ENCODE peak calls at places on chromosomes 2 and 18, in six cellular contexts. Y is heart right ventricle, I is thoracic aorta, F is stomach, E is spleen, G is lower lobe of right lung. O is an unnamed sample.

GRCh38 chr2:15357186-15357585 is 203.9 kb downstream of the NBAS start:
- DNase-seq in Y (no peak), I (no peak), F (no peak), E (no peak), G (no peak), O (no peak)

GRCh38 chr2:212032032-212032431 is 506.6 kb downstream of the ERBB4 start:
- DNase-seq in Y (no peak), I (no peak), F (no peak), E (no peak), G (no peak), O (no peak)

GRCh38 chr2:210230518-210230917 is 5.3 kb upstream of the ACADL start:
- DNase-seq in Y (no peak), I (no peak), F (no peak), E (no peak), G (no peak), O (no peak)

GRCh38 chr2:28276807-28277206 is 115.9 kb upstream of the FOSL2 start:
- DNase-seq in Y (peak; percentile 11), I (no peak), F (no peak), E (no peak), G (no peak), O (no peak)

GRCh38 chr2:3399829-3400228 is 20.3 kb downstream of the TRAPPC12 start:
- DNase-seq in Y (peak; percentile 71), I (no peak), F (no peak), E (no peak), G (no peak), O (no peak)

GRCh38 chr2:214830794-214831346 is 21.4 kb upstream of the BARD1 start:
- DNase-seq in Y (no peak), I (no peak), F (no peak), E (no peak), G (no peak), O (no peak)

GRCh38 chr18:2955966-2956521 is 56.9 kb downstream of the LPIN2 start:
- DNase-seq in Y (no peak), I (no peak), F (no peak), E (no peak), G (no peak), O (no peak)

GRCh38 chr2:211454684-211455083 is 898.3 kb downstream of the CPS1 start:
- DNase-seq in Y (no peak), I (no peak), F (no peak), E (no peak), G (no peak), O (no peak)

GRCh38 chr2:206558492-206558891 is 83.8 kb upstream of the FAM237A start:
- DNase-seq in Y (no peak), I (no peak), F (no peak), E (no peak), G (no peak), O (no peak)

GRCh38 chr2:71801969-71802368 is 345.7 kb downstream of the CYP26B1 start:
- DNase-seq in Y (peak; percentile 68), I (no peak), F (no peak), E (no peak), G (no peak), O (no peak)

GRCh38 chr2:35526741-35527140 is 828.8 kb upstream of the CRIM1 start:
- DNase-seq in Y (no peak), I (no peak), F (no peak), E (no peak), G (no peak), O (no peak)

GRCh38 chr2:159030674-159031380 is 62.4 kb downstream of the TANC1 start:
- DNase-seq in Y (peak; percentile 76), I (no peak), F (peak; percentile 40), E (no peak), G (no peak), O (no peak)

DNA sequence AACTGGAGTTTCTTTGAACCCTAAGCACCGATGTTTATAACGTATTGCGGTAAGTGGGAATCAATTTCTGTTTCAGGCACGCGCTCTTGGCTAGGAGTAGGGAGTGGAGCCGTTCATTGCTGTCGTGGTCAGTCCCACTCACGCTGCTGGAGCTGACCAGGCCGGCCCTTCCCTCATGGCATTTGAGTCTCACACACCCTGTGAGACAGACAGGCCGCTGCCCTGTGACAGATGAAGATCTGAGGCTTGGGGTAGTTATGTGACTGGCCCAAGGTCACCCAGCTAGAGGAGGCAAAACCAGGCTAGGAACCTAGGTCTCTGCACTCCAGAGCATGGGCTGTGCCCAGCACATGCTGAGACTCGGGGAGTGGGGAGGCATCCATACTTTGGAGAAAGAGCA is 2.9 kb upstream of the CIDEA start:
- DNase-seq in Y (no peak), I (no peak), F (no peak), E (peak; percentile 54), G (no peak), O (no peak)
- H3K27me3 ChIP-seq in Y (peaks cover 53% of the 10 kb centered on the region), I (no peaks in the 10 kb centered on the region), F (peaks cover 7% of the 10 kb centered on the region), E (peaks cover 46% of the 10 kb centered on the region), G (peaks cover 61% of the 10 kb centered on the region), O (peaks cover 8% of the 10 kb centered on the region)

GRCh38 chr2:9573840-9574239 is 18.2 kb upstream of the ADAM17 start:
- DNase-seq in Y (no peak), I (no peak), F (no peak), E (no peak), G (no peak), O (no peak)

GRCh38 chr2:9565436-9566153 is 10.0 kb upstream of the ADAM17 start:
- DNase-seq in Y (peak; percentile 84), I (peak; percentile 91), F (peak; percentile 80), E (no peak), G (no peak), O (no peak)

GRCh38 chr2:9574314-9574713 is 18.7 kb upstream of the ADAM17 start:
- DNase-seq in Y (no peak), I (no peak), F (no peak), E (no peak), G (no peak), O (no peak)

GRCh38 chr2:9573013-9573708 is 17.5 kb upstream of the ADAM17 start:
- DNase-seq in Y (no peak), I (no peak), F (no peak), E (no peak), G (no peak), O (no peak)

GRCh38 chr2:9570182-9571060 is 14.8 kb upstream of the ADAM17 start:
- DNase-seq in Y (no peak), I (no peak), F (no peak), E (no peak), G (no peak), O (no peak)
- TF ChIP-seq CTCF in Y (no peak), I (no peak), F (no peak), E (no peak), G (no peak), O (no peak)

GRCh38 chr2:576292-576691 is 100.9 kb downstream of the TMEM18 start:
- DNase-seq in Y (no peak), I (no peak), F (no peak), E (no peak), G (no peak), O (no peak)

GRCh38 chr2:573805-574392 is 103.3 kb downstream of the TMEM18 start:
- DNase-seq in Y (no peak), I (no peak), F (no peak), E (no peak), G (no peak), O (no peak)

GRCh38 chr2:573025-573424 is 104.2 kb downstream of the TMEM18 start:
- DNase-seq in Y (no peak), I (no peak), F (no peak), E (no peak), G (no peak), O (no peak)

GRCh38 chr2:575030-575727 is 102.0 kb downstream of the TMEM18 start:
- DNase-seq in Y (no peak), I (no peak), F (no peak), E (no peak), G (no peak), O (no peak)

GRCh38 chr2:575728-576237 is 101.4 kb downstream of the TMEM18 start:
- DNase-seq in Y (no peak), I (no peak), F (no peak), E (no peak), G (no peak), O (no peak)
- H3K9me3 ChIP-seq in Y (peaks cover 44% of the 10 kb centered on the region), I (peaks cover 9% of the 10 kb centered on the region), F (peaks cover 19% of the 10 kb centered on the region), E (peaks cover 5% of the 10 kb centered on the region), G (no peaks in the 10 kb centered on the region), O (peaks cover 4% of the 10 kb centered on the region)

DNA sequence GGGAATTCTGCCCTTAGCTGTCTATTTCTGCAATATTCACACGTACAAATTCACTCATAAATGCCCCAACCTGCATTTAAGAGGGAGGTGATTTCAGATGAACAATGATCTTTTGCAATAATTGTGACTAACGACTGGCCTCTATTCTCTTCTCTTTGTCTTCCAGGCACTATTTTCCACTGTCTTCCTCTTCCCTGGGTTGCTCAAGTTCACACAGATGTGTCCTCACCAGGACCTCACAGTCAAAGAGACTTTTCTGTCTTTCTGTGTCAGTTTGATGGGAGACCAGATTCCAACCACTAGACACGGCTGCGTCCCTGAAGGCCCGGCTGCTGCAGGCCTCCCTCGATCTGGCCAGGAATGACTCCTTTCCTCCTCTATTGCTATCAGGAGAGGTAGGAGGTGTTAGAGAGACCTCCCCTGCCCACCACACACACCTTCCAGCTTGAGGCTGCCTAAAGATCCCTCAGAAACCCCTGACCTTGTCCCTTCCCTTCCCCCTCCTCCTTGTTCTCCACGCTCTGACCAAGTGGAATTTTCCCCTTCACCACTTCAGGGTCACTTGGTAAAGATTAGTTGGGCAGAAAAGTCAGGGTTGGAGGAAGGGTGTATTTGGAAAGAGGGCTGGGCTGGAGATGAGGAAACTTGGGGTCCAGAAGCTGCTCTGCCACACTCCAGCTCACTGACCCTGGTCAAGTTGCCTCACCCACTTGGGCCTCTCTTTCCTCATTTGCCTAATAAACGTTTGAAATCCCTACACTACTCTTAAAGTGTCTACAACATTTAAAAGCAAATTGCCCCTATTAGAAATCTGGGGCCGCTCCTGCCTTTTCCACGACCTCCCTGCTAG is 109.2 kb upstream of the COPS8 start:
- DNase-seq in Y (no peak), I (no peak), F (no peak), E (no peak), G (no peak), O (no peak)
- H3K27me3 ChIP-seq in Y (peaks cover under 1% of the 10 kb centered on the region), I (no peaks in the 10 kb centered on the region), F (no peaks in the 10 kb centered on the region), E (no peaks in the 10 kb centered on the region), G (no peaks in the 10 kb centered on the region), O (no peaks in the 10 kb centered on the region)

GRCh38 chr2:162318280-162319222 is at the start of gene IFIH1:
- DNase-seq in Y (peak; percentile 88), I (peak; percentile 52), F (peak; percentile 88), E (peak; percentile 91), G (peak; percentile 86), O (peak; percentile 40)
- TF ChIP-seq CTCF in Y (peak; percentile 21), I (no peak), F (peak; percentile 22), E (no peak), G (peak; percentile 35), O (no peak)

DNA sequence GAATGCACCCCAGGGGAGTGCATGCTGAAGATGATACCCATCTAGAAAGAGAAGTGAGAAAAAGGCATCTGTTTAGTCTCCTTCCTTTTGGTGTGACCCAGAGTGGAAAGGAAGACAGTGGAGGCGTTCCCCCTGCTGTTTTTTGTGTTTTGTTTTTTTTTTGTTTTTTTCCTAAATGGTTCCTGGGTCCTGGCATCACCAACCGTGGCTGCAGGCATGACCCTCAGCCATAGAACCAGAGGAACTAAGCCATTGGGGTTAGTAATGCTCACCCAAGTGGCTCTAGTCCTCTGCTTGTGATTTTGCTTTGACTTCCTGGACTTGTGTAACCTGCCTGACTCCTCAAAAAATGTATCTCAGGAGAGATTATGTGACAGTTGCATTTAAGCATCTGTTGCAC is 451.3 kb downstream of the DCC start:
- DNase-seq in Y (no peak), I (no peak), F (no peak), E (no peak), G (no peak), O (no peak)
- H3K9me3 ChIP-seq in Y (peaks cover 52% of the 10 kb centered on the region), I (peaks cover 5% of the 10 kb centered on the region), F (peaks cover 37% of the 10 kb centered on the region), E (peaks cover 3% of the 10 kb centered on the region), G (peaks cover 30% of the 10 kb centered on the region), O (peaks cover 7% of the 10 kb centered on the region)